ENCODE peak calls at places on chromosomes 16 and 17, in four cellular contexts. S is HepG2, O is HCT116, P is K562. Y is an unnamed sample.
A peak's percentile ranks its signal among the peaks of the same experiment; 100 is the strongest.

GRCh38 chr16:88940196-88941050 is 36.6 kb downstream of the CBFA2T3 start:
- DNase-seq in P (no peak), S (no peak), O (no peak), Y (no peak)

GRCh38 chr17:9905902-9906301 is 831 bp upstream of the RCVRN start:
- DNase-seq in P (peak; percentile 66), S (peak; percentile 3), O (peak; percentile 26), Y (no peak)

GRCh38 chr17:55433629-55434422 is 12.2 kb upstream of the MMD start:
- DNase-seq in S (peak; percentile 99), P (no peak), O (no peak), Y (no peak)

GRCh38 chr16:89620406-89620841 is 7.0 kb downstream of the DPEP1 start:
- DNase-seq in O (no peak), S (no peak), P (no peak), Y (no peak)

GRCh38 chr16:2023098-2023925 is 3.4 kb upstream of the NHERF2 start:
- DNase-seq in P (peak; percentile 90), O (peak; percentile 77), S (peak; percentile 75), Y (peak; percentile 63)

GRCh38 chr16:57115504-57116182 is 23.3 kb downstream of the CPNE2 start:
- DNase-seq in O (no peak), S (no peak), P (no peak), Y (no peak)

GRCh38 chr16:72985148-72985882 is 62.6 kb downstream of the ZFHX3 start:
- DNase-seq in O (no peak), P (no peak), S (no peak), Y (no peak)

GRCh38 chr17:13835151-13835550 is 233.4 kb upstream of the HS3ST3A1 start:
- DNase-seq in S (no peak), O (no peak), P (no peak), Y (no peak)

GRCh38 chr17:44558349-44559287 is 1.3 kb downstream of the FZD2 start:
- DNase-seq in P (no peak), O (no peak), S (no peak), Y (no peak)

GRCh38 chr17:32660496-32660895 is 173.7 kb downstream of the CDK5R1 start:
- DNase-seq in O (no peak), P (no peak), S (no peak), Y (no peak)

GRCh38 chr17:81241648-81242420 is 2.7 kb downstream of the NDUFAF8 start:
- DNase-seq in P (peak; percentile 78), S (peak; percentile 57), O (no peak), Y (no peak)

GRCh38 chr16:72848759-72849664 is 198.9 kb downstream of the ZFHX3 start:
- DNase-seq in O (peak; percentile 56), S (no peak), P (peak; percentile 12), Y (no peak)

GRCh38 chr17:36755586-36755985 is 154.2 kb downstream of the MRM1 start:
- DNase-seq in S (peak; percentile 20), O (peak; percentile 57), P (peak; percentile 63), Y (no peak)

GRCh38 chr16:17474572-17474971 is 3.8 kb upstream of the XYLT1 start:
- DNase-seq in O (no peak), P (no peak), S (no peak), Y (no peak)

GRCh38 chr16:55042556-55043432 is 112.1 kb downstream of the IRX5 start:
- DNase-seq in P (no peak), S (no peak), O (no peak), Y (no peak)

GRCh38 chr17:28346746-28347246 is 10.5 kb downstream of the POLDIP2 start:
- DNase-seq in O (no peak), S (peak; percentile 69), P (peak; percentile 32), Y (no peak)
- TF ChIP-seq TCF7L2 in O (no peak), S (no peak), P (no peak), Y (no peak)

GRCh38 chr17:17166446-17166845 is 39.7 kb downstream of the PLD6 start:
- DNase-seq in S (no peak), O (no peak), P (no peak), Y (no peak)

GRCh38 chr17:17167986-17168385 is 38.1 kb downstream of the PLD6 start:
- DNase-seq in S (no peak), O (no peak), P (no peak), Y (no peak)

GRCh38 chr17:17167356-17167755 is 38.8 kb downstream of the PLD6 start:
- DNase-seq in O (no peak), S (no peak), P (no peak), Y (no peak)

GRCh38 chr17:17169396-17169795 is 36.7 kb downstream of the PLD6 start:
- DNase-seq in P (no peak), O (no peak), S (no peak), Y (no peak)

DNA sequence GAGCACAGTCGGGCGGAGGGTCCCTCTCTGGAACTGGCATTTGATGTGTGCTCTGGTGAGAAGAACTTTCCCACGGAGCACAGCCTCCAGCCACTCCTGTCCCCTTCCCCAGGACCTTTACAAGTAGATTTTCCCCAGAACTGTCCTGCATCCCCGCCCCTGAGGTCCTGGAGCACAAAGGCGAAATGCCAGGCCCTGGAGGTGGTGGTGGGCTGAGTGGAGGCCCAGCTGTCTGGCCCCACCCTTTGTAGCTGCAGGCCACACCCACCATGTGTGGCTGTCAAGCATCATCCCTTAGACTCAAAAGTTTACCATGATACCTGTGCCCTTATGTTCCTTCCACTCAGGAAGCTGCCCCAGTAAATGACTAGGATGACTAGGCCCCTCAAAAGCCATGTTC is 37.7 kb downstream of the PLD6 start:
- DNase-seq in O (no peak), P (no peak), S (no peak), Y (no peak)
- H3K27ac ChIP-seq in O (no peak overlapping the region), P (no peak overlapping the region), S (no peak overlapping the region), Y (no peak overlapping the region)

GRCh38 chr17:7479389-7480192 is at the start of gene ZBTB4:
- DNase-seq in S (peak; percentile 59), P (peak; percentile 64), O (no peak), Y (no peak)
- TF ChIP-seq REST in S (no peak), P (no peak), O (no peak), Y (no peak)

GRCh38 chr16:49048557-49048956 is 233.1 kb downstream of the CBLN1 start:
- DNase-seq in S (peak; percentile 13), P (no peak), O (peak; percentile 31), Y (no peak)

GRCh38 chr16:49049644-49050043 is 232.0 kb downstream of the CBLN1 start:
- DNase-seq in S (no peak), O (no peak), P (no peak), Y (no peak)

GRCh38 chr16:49050607-49051006 is 231.0 kb downstream of the CBLN1 start:
- DNase-seq in P (no peak), O (no peak), S (no peak), Y (no peak)

GRCh38 chr16:49051626-49052025 is 230.0 kb downstream of the CBLN1 start:
- DNase-seq in S (no peak), P (no peak), O (no peak), Y (no peak)

GRCh38 chr16:49049191-49049590 is 232.4 kb downstream of the CBLN1 start:
- DNase-seq in S (no peak), P (no peak), O (no peak), Y (no peak)
- TF ChIP-seq TCF7L2 in S (no peak), P (no peak), O (no peak), Y (no peak)

GRCh38 chr17:71519285-71519684 is 601.5 kb upstream of the SOX9 start:
- DNase-seq in P (no peak), O (no peak), S (no peak), Y (no peak)
- H3K27ac ChIP-seq in P (no peak overlapping the region), O (no peak overlapping the region), S (no peak overlapping the region), Y (no peak overlapping the region)

GRCh38 chr17:57853695-57854094 is 3.9 kb upstream of the MRPS23 start:
- DNase-seq in P (no peak), O (no peak), S (no peak), Y (no peak)

GRCh38 chr17:57849163-57849873 is 526 bp downstream of the MRPS23 start:
- DNase-seq in P (no peak), O (no peak), S (no peak), Y (no peak)

GRCh38 chr17:57852955-57853328 is 3.1 kb upstream of the MRPS23 start:
- DNase-seq in O (no peak), S (no peak), P (peak; percentile 38), Y (no peak)

GRCh38 chr17:57852041-57852954 is 2.5 kb upstream of the MRPS23 start:
- DNase-seq in P (no peak), S (no peak), O (no peak), Y (no peak)

DNA sequence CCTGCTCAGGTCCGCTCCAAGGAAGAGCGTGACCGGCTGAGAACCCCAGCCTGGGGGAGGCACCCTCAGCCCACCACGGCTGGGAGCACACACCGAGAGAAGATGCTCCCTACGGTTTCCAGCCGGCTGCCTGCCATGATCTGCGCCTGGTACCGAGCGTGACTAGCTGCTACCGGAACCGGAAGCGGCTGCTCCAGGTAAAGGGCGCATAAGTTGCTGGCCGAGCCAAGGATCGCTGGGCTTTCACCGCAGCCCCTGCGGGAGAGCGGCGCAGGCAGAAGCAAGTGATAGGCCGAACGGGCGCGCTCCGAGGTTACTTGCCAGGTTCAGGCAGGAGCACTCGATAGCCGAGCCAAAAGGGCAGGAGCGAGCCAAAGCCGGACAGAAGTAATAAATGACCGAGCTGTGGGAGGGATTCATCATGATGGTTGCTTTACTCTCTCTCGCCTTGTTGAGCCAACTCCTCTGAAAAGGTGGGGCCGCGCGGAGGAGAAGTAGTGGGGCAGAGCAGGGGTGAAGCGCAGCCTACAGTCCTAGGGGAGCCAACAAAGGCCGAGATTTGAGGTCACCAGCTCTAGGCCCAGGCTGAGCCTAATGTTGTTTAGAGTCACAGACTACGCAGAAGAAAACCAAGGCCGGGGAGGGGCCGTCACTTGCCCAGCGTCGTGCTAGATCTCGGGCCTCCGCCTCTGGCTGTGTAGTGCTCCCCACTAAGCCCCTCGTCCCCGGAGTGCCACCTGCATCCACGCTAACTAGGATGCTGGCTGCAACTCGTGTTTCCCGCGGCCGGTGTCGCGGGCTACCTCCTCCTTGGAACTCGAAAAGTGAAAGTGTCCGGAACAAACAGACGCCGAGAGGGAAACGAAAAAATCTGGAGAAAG is at the start of gene MRPS23:
- DNase-seq in O (peak; percentile 98), S (peak; percentile 99), P (peak; percentile 87), Y (peak; percentile 83)
- TF ChIP-seq REST in O (no peak), S (peak; percentile 65), P (no peak), Y (peak; percentile 70)

GRCh38 chr16:66553223-66553622 is 847 bp downstream of the CKLF start:
- DNase-seq in S (no peak), P (no peak), O (no peak), Y (no peak)
- TF ChIP-seq TCF7L2 in S (no peak), P (no peak), O (no peak), Y (no peak)